ENCODE peak calls at places on chromosome 12, in six cellular contexts. H is HT-29; N is CD8-positive, alpha-beta T cell; C is GM03348; B is NCI-H774; Y is GM06990. I is an unnamed sample.

GRCh38 chr12:101612162-101612916 is 17.6 kb downstream of the MYBPC1 start:
- DNase-seq in C (no peak), H (no peak), Y (no peak), N (no peak), B (no peak), I (no peak)

GRCh38 chr12:115440438-115440837 is 756.5 kb upstream of the TBX3 start:
- DNase-seq in N (no peak), H (peak; percentile 67), C (peak; percentile 54), B (no peak), Y (no peak), I (peak; percentile 35)

GRCh38 chr12:88431245-88431644 is 149.0 kb downstream of the KITLG start:
- DNase-seq in H (no peak), C (no peak), Y (no peak), N (no peak), B (no peak), I (no peak)

GRCh38 chr12:12586879-12587675 is 24.4 kb upstream of the DUSP16 start:
- DNase-seq in C (no peak), B (no peak), H (peak; percentile 77), Y (no peak), N (no peak), I (no peak)

GRCh38 chr12:4506430-4506829 is 32.3 kb upstream of the RAD51AP1 start:
- DNase-seq in C (no peak), B (no peak), H (no peak), Y (no peak), N (no peak), I (no peak)

GRCh38 chr12:95848575-95849388 is 10.0 kb upstream of the SNRPF start:
- DNase-seq in C (peak; percentile 13), H (peak; percentile 74), B (peak; percentile 42), Y (no peak), N (no peak), I (no peak)

GRCh38 chr12:68451261-68452091 is 119.3 kb upstream of the MDM1 start:
- DNase-seq in B (peak; percentile 35), H (no peak), Y (peak; percentile 66), C (peak; percentile 59), N (no peak), I (peak; percentile 18)

GRCh38 chr12:34402899-34403705 is 380.8 kb downstream of the ALG10 start:
- DNase-seq in C (peak; percentile 2), Y (no peak), B (no peak), H (no peak), N (no peak), I (no peak)

I was measured in hepatic stellate cell.